ENCODE peak calls at places on chromosomes 6 and 20, in seven cellular contexts. G is T-helper 17 cell, N is Peyer's patch, L is iPS DF 6.9, X is aorta, M is ovary, W is fibroblast of lung. D is an unnamed sample. For H3K9me3, the result is how much of the 10 kb centered on the place peaks cover.

GRCh38 chr20:60238992-60239655 is 280.9 kb downstream of the CDH26 start:
- DNase-seq in G (no peak), N (no peak), L (no peak), X (no peak), M (no peak), W (peak), D (no peak)

GRCh38 chr6:84459401-84459800 is 232.0 kb upstream of the CEP162 start:
- DNase-seq in G (no peak), N (no peak), L (no peak), X (no peak), M (no peak), W (no peak), D (no peak)

GRCh38 chr20:54276577-54277169 is 68.8 kb downstream of the PFDN4 start:
- DNase-seq in G (no peak), N (no peak), L (no peak), X (no peak), M (no peak), W (no peak), D (no peak)

GRCh38 chr6:43771858-43772570 is 2.0 kb downstream of the VEGFA start:
- DNase-seq in G (no peak), N (peak), L (no peak), X (peak), M (peak), W (peak), D (no peak)

GRCh38 chr6:10510592-10511367 is 10.4 kb upstream of the GCNT2 start:
- DNase-seq in G (no peak), N (peak), L (peak), X (peak), M (no peak), W (peak), D (peak)

GRCh38 chr6:117491916-117492315 is 9.4 kb downstream of the DCBLD1 start:
- DNase-seq in G (no peak), N (no peak), L (no peak), X (no peak), M (no peak), W (peak), D (no peak)

GRCh38 chr20:25487306-25487705 is 79.8 kb downstream of the GINS1 start:
- DNase-seq in G (no peak), N (no peak), L (no peak), X (no peak), M (no peak), W (no peak), D (no peak)

GRCh38 chr6:5085638-5086293 is 625 bp downstream of the PPP1R3G start:
- DNase-seq in G (no peak), N (no peak), L (no peak), X (peak), M (no peak), W (peak), D (no peak)

GRCh38 chr6:25963426-25964123 is 973 bp downstream of the TRIM38 start:
- DNase-seq in G (no peak), N (no peak), L (peak), X (no peak), M (no peak), W (no peak), D (no peak)

GRCh38 chr6:7267521-7268091 is 45.4 kb downstream of the SSR1 start:
- DNase-seq in G (no peak), N (peak), L (no peak), X (peak), M (no peak), W (peak), D (no peak)

GRCh38 chr20:55678970-55679667 is 326.2 kb downstream of the CBLN4 start:
- DNase-seq in G (no peak), N (no peak), L (no peak), X (no peak), M (no peak), W (no peak), D (no peak)
- H3K9me3 ChIP-seq in G (under half), N (under half), L (under half), X (under half), M (under half), W (under half), D (under half)

GRCh38 chr6:77273929-77274328 is 189.4 kb downstream of the HTR1B start:
- DNase-seq in G (no peak), N (no peak), L (no peak), X (no peak), M (no peak), W (no peak), D (no peak)
- H3K9me3 ChIP-seq in G (under half), N (under half), L (under half), X (under half), M (under half), W (under half), D (under half)

GRCh38 chr6:135481786-135482369 is 15.7 kb downstream of the AHI1 start:
- DNase-seq in G (no peak), N (no peak), L (no peak), X (no peak), M (no peak), W (peak), D (no peak)
- H3K9me3 ChIP-seq in G (under half), N (under half), L (under half), X (under half), M (under half), W (under half), D (under half)

GRCh38 chr6:74991573-74992332 is 214.1 kb downstream of the COL12A1 start:
- DNase-seq in G (no peak), N (no peak), L (peak), X (no peak), M (no peak), W (peak), D (no peak)
- H3K9me3 ChIP-seq in G (under half), N (under half), L (under half), X (under half), M (under half), W (under half), D (under half)

DNA sequence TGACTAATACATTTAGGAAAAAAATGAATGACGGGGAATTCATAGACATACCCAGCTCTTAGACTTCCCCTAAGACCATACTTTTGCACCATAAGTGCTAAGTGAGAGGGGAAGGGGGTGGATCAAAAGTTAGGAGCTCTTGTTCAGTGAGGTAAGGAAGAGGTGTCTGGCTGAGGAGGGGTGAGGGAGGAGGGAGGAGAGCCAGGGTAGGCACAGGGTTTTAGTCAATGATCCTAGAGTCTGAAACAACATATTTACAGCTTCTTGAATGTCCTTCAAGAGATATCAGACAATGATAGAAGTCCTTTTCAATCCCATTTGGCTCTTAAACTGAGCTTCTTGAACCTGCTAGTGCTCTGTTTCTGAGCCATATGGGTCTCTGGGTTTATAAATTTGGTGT is 135.4 kb downstream of the FNDC1 start:
- DNase-seq in G (no peak), N (no peak), L (no peak), X (no peak), M (no peak), W (no peak), D (no peak)
- H3K9me3 ChIP-seq in G (under half), N (under half), L (under half), X (under half), M (under half), W (under half), D (under half)

GRCh38 chr6:104689551-104690205 is 170.0 kb downstream of the HACE1 start:
- DNase-seq in G (no peak), N (no peak), L (no peak), X (no peak), M (no peak), W (peak), D (no peak)
- H3K9me3 ChIP-seq in G (under half), N (under half), L (under half), X (under half), M (under half), W (under half), D (under half)

DNA sequence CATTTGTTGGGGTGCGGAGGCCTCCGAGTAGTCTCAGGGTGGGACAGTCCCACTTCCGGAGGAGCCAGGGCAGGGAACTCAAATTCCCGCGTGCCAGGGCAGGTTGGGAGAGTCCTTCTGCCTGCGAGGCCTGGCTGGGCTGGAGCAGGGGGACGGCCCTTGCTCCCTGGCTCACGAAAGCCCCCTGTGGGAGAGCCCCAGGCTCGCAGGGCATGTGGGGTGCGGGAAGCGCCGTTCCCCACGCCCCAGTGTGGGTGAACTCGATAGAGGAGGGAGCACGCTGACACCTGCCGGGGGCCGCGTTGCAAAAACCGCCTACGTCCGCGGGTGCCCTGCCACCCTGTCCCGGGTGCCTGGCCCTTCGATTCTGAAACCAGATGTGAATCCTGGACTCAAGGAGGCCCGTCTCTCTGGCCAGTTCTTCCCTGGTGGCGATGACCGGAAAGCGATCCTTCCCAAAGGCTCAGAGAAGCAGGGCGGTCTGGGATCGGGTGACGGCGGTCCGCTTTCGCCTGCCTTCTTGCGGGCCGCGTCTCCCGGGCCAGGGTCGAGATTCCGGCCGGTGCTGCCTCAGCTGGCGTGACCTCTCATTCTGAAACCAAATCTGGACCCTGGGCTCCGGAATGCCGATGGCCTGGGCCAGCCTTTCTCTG is 1846.5 kb upstream of the DEFB115 start:
- DNase-seq in G (no peak), N (no peak), L (no peak), X (no peak), M (no peak), W (no peak), D (no peak)
- H3K9me3 ChIP-seq in G (under half), N (under half), L (under half), X (under half), M (under half), W (under half), D (under half)

GRCh38 chr6:33729059-33729458 is 17.6 kb upstream of the UQCC2 start:
- DNase-seq in G (no peak), N (no peak), L (no peak), X (no peak), M (no peak), W (no peak), D (no peak)

GRCh38 chr6:33727126-33727525 is 15.6 kb upstream of the UQCC2 start:
- DNase-seq in G (no peak), N (no peak), L (no peak), X (no peak), M (no peak), W (no peak), D (no peak)

GRCh38 chr6:33727932-33728331 is 16.4 kb upstream of the UQCC2 start:
- DNase-seq in G (no peak), N (no peak), L (no peak), X (no peak), M (no peak), W (no peak), D (no peak)

GRCh38 chr6:33726696-33727095 is 15.2 kb upstream of the UQCC2 start:
- DNase-seq in G (no peak), N (no peak), L (no peak), X (no peak), M (no peak), W (no peak), D (no peak)

GRCh38 chr6:33728438-33728837 is 16.9 kb upstream of the UQCC2 start:
- DNase-seq in G (no peak), N (no peak), L (no peak), X (no peak), M (no peak), W (no peak), D (no peak)
- H3K9me3 ChIP-seq in G (under half), N (under half), L (under half), X (under half), M (under half), W (under half), D (under half)

GRCh38 chr6:134714113-134714512 is 235.8 kb downstream of the ALDH8A1 start:
- DNase-seq in G (no peak), N (no peak), L (no peak), X (no peak), M (no peak), W (no peak), D (no peak)

GRCh38 chr6:134720353-134721094 is 229.4 kb downstream of the ALDH8A1 start:
- DNase-seq in G (no peak), N (no peak), L (no peak), X (no peak), M (no peak), W (no peak), D (no peak)

GRCh38 chr6:134719850-134720249 is 230.1 kb downstream of the ALDH8A1 start:
- DNase-seq in G (no peak), N (no peak), L (no peak), X (no peak), M (no peak), W (no peak), D (no peak)

DNA sequence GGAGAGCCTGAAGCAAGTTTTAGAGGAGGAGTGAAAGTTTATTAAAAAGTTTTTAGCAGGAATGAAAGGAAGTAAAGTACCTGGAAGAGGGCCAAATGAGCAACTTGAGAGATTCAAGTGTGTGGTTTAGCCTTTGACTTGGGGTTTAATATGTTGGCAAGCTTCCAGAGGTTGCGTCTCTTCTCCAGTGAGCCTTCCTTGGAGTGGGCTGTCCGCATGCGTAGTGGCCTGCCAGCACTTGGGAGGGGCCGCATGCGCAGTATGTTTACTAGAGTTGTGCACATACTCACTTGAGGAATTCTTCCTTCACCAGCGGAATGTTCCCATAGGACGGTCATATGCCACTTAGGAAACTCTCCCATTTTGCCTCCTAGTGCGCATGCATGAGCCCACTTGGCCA is 235.2 kb downstream of the ALDH8A1 start:
- DNase-seq in G (no peak), N (no peak), L (no peak), X (no peak), M (no peak), W (peak), D (no peak)
- H3K9me3 ChIP-seq in G (under half), N (under half), L (under half), X (under half), M (under half), W (under half), D (under half)

GRCh38 chr6:155614606-155615005 is 159.0 kb upstream of the NOX3 start:
- DNase-seq in G (no peak), N (no peak), L (no peak), X (no peak), M (no peak), W (no peak), D (no peak)
- H3K9me3 ChIP-seq in G (under half), N (under half), L (under half), X (under half), M (under half), W (under half), D (under half)

D was measured in CD8-positive, alpha-beta memory T cell.